ENCODE peak calls at places on chromosome 20, in four cellular contexts. L, Q, K and G are unnamed samples. For H3K9me3, H3K27me3 and H3K4me1, the result is how much of the 10 kb centered on the place peaks cover.

GRCh38 chr20:17867119-17867518 is 101.5 kb downstream of the SNX5 start:
- DNase-seq in Q (no peak), L (no peak), K (no peak), G (no peak)

GRCh38 chr20:24696396-24696795 is 227.0 kb downstream of the SYNDIG1 start:
- DNase-seq in L (peak), Q (no peak), K (no peak), G (no peak)

GRCh38 chr20:63434599-63435378 is 37.7 kb downstream of the KCNQ2 start:
- DNase-seq in K (peak), L (no peak), Q (peak), G (peak)

GRCh38 chr20:40331699-40332098 is 357.3 kb downstream of the MAFB start:
- DNase-seq in L (no peak), Q (no peak), K (no peak), G (no peak)

GRCh38 chr20:44070139-44070900 is 116.7 kb downstream of the JPH2 start:
- DNase-seq in L (no peak), K (peak), Q (no peak), G (peak)

GRCh38 chr20:18004389-18005031 is 35.7 kb downstream of the MGME1 start:
- DNase-seq in Q (no peak), K (no peak), L (no peak), G (no peak)

GRCh38 chr20:13800728-13801134 is 15.9 kb downstream of the NDUFAF5 start:
- DNase-seq in L (peak), K (peak), Q (peak), G (no peak)

GRCh38 chr20:22466447-22467171 is 117.8 kb downstream of the FOXA2 start:
- DNase-seq in Q (no peak), K (no peak), L (no peak), G (no peak)

GRCh38 chr20:9070304-9070703 is 1.4 kb downstream of the PLCB4 start:
- DNase-seq in Q (no peak), K (no peak), L (no peak), G (no peak)

GRCh38 chr20:63253438-63254236 is 626 bp downstream of the NKAIN4 start:
- DNase-seq in L (no peak), Q (no peak), K (no peak), G (no peak)

GRCh38 chr20:3927486-3928291 is 38.5 kb downstream of the PANK2 start:
- DNase-seq in K (no peak), Q (no peak), L (no peak), G (no peak)

GRCh38 chr20:36830791-36831691 is 44.9 kb upstream of the TLDC2 start:
- DNase-seq in Q (peak), L (peak), K (no peak), G (no peak)

GRCh38 chr20:18267815-18268214 is 20.5 kb upstream of the ZNF133 start:
- DNase-seq in Q (no peak), K (no peak), L (no peak), G (no peak)

GRCh38 chr20:21613512-21613911 is 92.0 kb upstream of the PAX1 start:
- DNase-seq in L (no peak), Q (peak), K (peak), G (no peak)

GRCh38 chr20:771741-772464 is 3.6 kb upstream of the SLC52A3 start:
- DNase-seq in Q (no peak), L (no peak), K (no peak), G (no peak)

GRCh38 chr20:10522328-10522727 is 87.2 kb downstream of the SLX4IP start:
- DNase-seq in L (no peak), K (no peak), Q (no peak), G (no peak)

GRCh38 chr20:30486103-30486478 is 771.4 kb upstream of the DEFB115 start:
- DNase-seq in K (no peak), Q (no peak), L (no peak), G (no peak)

GRCh38 chr20:50298554-50299324 is 108.1 kb downstream of the CEBPB start:
- DNase-seq in L (no peak), Q (no peak), K (no peak), G (no peak)

GRCh38 chr20:1050440-1050839 is 48.3 kb upstream of the RSPO4 start:
- DNase-seq in Q (no peak), K (no peak), L (no peak), G (no peak)

GRCh38 chr20:1893721-1894470 is 1.3 kb upstream of the SIRPA start:
- DNase-seq in Q (peak), L (no peak), K (no peak), G (no peak)

GRCh38 chr20:50762045-50762422 is 30.7 kb downstream of the PARD6B start:
- DNase-seq in L (no peak), K (no peak), Q (peak), G (no peak)

DNA sequence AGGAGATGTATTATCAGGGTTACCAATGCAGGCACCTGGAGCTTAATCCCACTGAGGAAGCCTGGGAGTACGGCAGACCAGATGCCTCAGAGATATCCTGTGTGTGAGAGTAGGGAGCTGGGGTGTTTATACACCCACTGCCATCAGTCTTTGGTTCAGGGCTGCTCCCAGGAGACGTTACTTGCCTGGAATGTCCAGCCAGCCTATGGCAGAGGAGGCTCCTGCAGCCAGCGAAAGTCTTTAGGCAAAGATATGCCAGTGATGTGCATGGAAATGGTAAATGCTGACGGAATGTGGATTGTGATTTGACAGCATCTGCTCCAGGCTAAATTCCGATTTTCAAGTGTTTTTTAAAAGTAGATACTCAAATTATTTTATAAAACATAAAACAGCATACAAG is 282.0 kb downstream of the BTBD3 start:
- DNase-seq in L (no peak), K (no peak), Q (no peak), G (no peak)
- H3K9me3 ChIP-seq in L (under half), K (under half), Q (under half), G (under half)

GRCh38 chr20:46028772-46029371 is at the start of gene SLC12A5:
- DNase-seq in L (no peak), K (no peak), Q (no peak), G (no peak)

GRCh38 chr20:46027245-46027853 is 1.7 kb upstream of the SLC12A5 start:
- DNase-seq in L (no peak), K (peak), Q (peak), G (no peak)

GRCh38 chr20:46025376-46025783 is 3.6 kb upstream of the SLC12A5 start:
- DNase-seq in Q (no peak), L (no peak), K (no peak), G (no peak)

GRCh38 chr20:46030290-46031013 is 1.4 kb downstream of the SLC12A5 start:
- DNase-seq in Q (no peak), K (no peak), L (no peak), G (no peak)

DNA sequence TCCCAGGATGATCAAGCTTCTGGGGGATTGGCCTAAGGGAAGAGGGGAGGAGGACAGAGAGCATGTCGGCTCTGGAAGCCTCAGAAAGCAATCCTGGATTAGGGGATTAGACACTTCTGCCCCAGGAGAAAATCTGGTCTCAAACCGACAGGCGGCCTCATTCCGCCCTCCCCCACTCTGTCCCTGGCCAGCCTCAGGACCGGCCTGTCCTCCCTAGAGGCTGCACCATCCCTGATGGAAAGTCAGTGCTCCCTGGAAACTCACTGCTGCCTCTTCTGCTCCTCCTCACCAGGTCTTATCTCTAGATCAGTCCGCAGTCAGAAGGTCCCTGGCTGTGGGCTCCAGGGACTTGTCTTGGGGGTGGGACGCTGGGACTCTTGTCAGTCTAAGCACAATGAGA is 905 bp upstream of the SLC12A5 start:
- DNase-seq in Q (no peak), L (no peak), K (no peak), G (no peak)
- H3K27me3 ChIP-seq in Q (under half), L (half or more), K (under half), G (under half)

DNA sequence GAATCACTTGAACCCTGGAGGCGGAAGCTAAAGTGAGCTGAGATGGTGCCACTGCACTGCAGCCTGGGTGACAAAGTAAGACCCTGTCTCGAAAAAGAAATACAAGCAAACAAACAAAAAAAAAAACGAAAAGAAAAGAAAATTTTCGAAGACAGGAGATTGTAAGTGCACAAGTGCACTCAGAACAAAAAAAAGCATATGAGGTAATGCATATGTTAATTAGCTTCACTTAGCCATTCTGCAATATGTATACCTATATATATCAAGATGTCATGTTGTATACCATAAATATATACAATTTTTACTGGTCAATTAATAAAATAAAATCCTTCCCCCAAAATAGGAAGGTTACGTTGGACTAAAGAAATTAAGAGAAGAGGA is 127.5 kb downstream of the RIN2 start:
- DNase-seq in K (no peak), L (no peak), Q (no peak), G (no peak)
- H3K4me1 ChIP-seq in K (under half), L (half or more), Q (under half), G (under half)

DNA sequence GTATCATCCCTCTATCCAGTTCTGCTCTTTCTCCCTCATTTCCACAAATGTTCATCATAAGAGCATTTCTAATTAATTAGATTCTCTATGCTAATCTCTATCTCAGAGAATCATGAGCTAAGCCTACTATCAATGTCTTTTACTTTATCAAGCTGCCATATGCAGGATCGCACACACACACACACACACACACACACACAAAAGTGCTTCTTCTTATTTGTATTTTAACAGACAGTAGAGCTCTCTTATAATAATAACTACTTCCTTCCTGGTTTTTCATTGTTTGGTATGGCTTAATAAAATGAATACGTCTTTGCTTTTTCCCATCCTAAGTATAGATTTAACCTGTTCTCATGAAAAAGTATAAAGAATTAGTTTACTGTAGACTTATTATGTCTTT is 170.2 kb downstream of the HAO1 start:
- DNase-seq in K (no peak), Q (no peak), L (no peak), G (no peak)
- H3K9me3 ChIP-seq in K (under half), Q (under half), L (under half), G (under half)

GRCh38 chr20:38331814-38332213 is 14.5 kb upstream of the LBP start:
- DNase-seq in K (no peak), L (no peak), Q (no peak), G (no peak)
- H3K27me3 ChIP-seq in K (under half), L (under half), Q (under half), G (under half)

DNA sequence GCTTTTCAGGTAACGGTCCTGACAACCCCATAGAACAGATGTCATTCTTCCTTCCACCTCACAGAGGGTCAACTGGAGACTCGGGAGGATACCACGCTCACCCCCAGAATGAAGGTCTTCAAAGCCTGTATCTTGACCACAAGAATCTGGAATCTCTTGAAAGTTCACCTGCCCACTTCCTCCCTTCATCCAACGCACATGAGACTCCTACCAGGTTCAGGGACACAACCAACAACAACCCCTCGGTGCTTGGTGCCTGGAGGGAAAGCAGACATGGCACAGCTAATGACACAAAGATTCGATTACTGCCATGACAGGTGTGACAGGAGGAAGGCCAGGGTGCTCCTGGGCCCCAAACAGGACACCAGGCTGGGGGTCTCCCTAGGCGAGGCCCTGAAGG is 8.2 kb downstream of the PMEPA1 start:
- DNase-seq in L (no peak), Q (no peak), K (no peak), G (no peak)
- H3K4me1 ChIP-seq in L (half or more), Q (under half), K (under half), G (under half)

DNA sequence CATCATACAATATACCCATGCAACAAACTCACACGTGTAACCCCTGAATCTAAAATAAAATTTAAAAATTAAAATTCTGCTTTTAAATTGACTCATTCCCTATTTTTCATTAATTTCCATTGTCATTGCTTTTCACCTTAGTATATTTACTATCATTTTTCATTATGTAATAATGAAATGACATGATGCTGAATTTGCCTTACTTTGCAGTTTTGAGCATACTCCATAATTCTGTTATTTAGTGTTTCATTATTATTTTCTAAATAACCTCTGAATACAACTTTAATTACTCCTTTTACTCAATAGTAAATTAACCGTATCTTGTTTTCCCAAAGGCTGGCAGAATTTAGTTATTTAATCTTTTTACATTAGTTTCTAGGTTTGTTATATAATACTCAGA is 719.6 kb downstream of the DOK5 start:
- DNase-seq in Q (no peak), K (no peak), L (no peak), G (no peak)
- H3K9me3 ChIP-seq in Q (under half), K (under half), L (under half), G (under half)

DNA sequence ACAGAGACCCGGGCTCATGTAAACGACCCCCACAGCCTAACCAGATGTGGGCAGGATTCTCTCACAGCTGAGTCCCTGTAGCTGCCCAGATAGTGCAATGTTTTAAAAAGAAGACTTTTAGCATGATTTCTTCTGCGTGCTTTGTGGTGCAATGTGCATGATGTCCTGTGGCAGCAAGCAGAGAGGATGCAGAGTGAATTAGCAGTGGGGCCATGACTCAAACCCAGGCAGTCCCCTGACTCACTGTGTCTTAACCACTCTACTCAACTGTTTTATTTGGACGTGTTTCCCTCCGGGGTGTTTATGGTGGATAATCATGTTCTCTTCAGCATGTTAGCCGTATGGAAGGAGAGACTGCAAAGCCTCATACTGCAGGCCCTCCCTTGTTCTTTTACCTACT is 247.9 kb downstream of the SLC24A3 start:
- DNase-seq in L (no peak), K (no peak), Q (no peak), G (no peak)
- H3K27me3 ChIP-seq in L (under half), K (under half), Q (under half), G (under half)